ENCODE peak calls at places on chromosomes 2 and 18, in eight cellular contexts. I is ACHN, S is colonic mucosa, B is brain microvascular endothelial cell, Z is EL, L is mammary epithelial cell, H is AG08396, D is Peyer's patch. T is an unnamed sample.

GRCh38 chr18:22293417-22293816 is 124.0 kb downstream of the GATA6 start:
- DNase-seq in D (no peak), L (no peak), Z (peak; percentile 16), S (no peak), B (no peak), H (no peak), I (no peak), T (no peak)

GRCh38 chr2:86747708-86748627 is 27.9 kb downstream of the RMND5A start:
- DNase-seq in L (peak; percentile 69), S (peak; percentile 33), D (no peak), H (peak; percentile 62), B (peak; percentile 67), I (peak; percentile 26), Z (peak; percentile 71), T (peak; percentile 54)

GRCh38 chr2:63737085-63737701 is 104.5 kb upstream of the UGP2 start:
- DNase-seq in D (no peak), B (no peak), H (no peak), L (peak; percentile 73), I (no peak), Z (no peak), S (no peak), T (no peak)

GRCh38 chr2:176461098-176461497 is 191.9 kb downstream of the MTX2 start:
- DNase-seq in H (peak; percentile 15), B (no peak), D (no peak), Z (peak; percentile 82), L (no peak), I (peak; percentile 12), S (no peak), T (no peak)

GRCh38 chr18:46155652-46156051 is 51.5 kb downstream of the HAUS1 start:
- DNase-seq in Z (peak; percentile 96), B (peak; percentile 79), S (no peak), L (peak; percentile 88), D (no peak), H (peak; percentile 77), I (peak; percentile 90), T (no peak)

GRCh38 chr18:62982600-62983251 is 267.4 kb downstream of the PHLPP1 start:
- DNase-seq in L (peak; percentile 28), D (no peak), Z (peak; percentile 60), I (peak; percentile 54), B (peak; percentile 33), S (peak; percentile 64), H (peak; percentile 70), T (peak; percentile 78)

GRCh38 chr2:58959996-58960395 is 718.9 kb upstream of the FANCL start:
- DNase-seq in B (no peak), I (no peak), S (no peak), Z (no peak), D (no peak), H (no peak), L (no peak), T (no peak)

GRCh38 chr18:63126134-63127067 is 193.2 kb downstream of the BCL2 start:
- DNase-seq in L (no peak), Z (no peak), H (no peak), I (no peak), D (no peak), B (no peak), S (no peak), T (no peak)

GRCh38 chr2:124281556-124281955 is 256.5 kb downstream of the CNTNAP5 start:
- DNase-seq in Z (no peak), S (no peak), B (no peak), I (no peak), H (no peak), L (no peak), D (no peak), T (no peak)

GRCh38 chr2:206693399-206694137 is 24.6 kb downstream of the DYTN start:
- DNase-seq in B (peak; percentile 49), H (peak; percentile 41), D (no peak), I (peak; percentile 71), Z (peak; percentile 51), S (peak; percentile 29), L (peak; percentile 55), T (peak; percentile 68)